ENCODE peak calls at places on chromosomes 13 and 19, in seven cellular contexts. W is Peyer's patch; L is psoas muscle; N is fibroblast of lung; H is WERI-Rb-1; X is colonic mucosa; D is CD4-positive, CD25-positive, alpha-beta regulatory T cell. B is an unnamed sample. For H3K9me3, the result is how much of the 10 kb centered on the place peaks cover.

GRCh38 chr19:47240996-47241918 is 10.3 kb upstream of the BBC3 start:
- DNase-seq in W (peak), L (peak), N (peak), H (peak), X (peak), D (peak), B (peak)

GRCh38 chr19:8075158-8076086 is 22.9 kb downstream of the CCL25 start:
- DNase-seq in W (no peak), L (no peak), N (no peak), H (no peak), X (no peak), D (no peak), B (no peak)

GRCh38 chr13:39148513-39148961 is 110.3 kb downstream of the NHLRC3 start:
- DNase-seq in W (no peak), L (no peak), N (peak), H (no peak), X (no peak), D (peak), B (no peak)

GRCh38 chr19:3270908-3271307 is 46.4 kb downstream of the CELF5 start:
- DNase-seq in W (no peak), L (no peak), N (peak), H (peak), X (no peak), D (peak), B (no peak)

GRCh38 chr13:95115525-95115924 is 185.7 kb downstream of the ABCC4 start:
- DNase-seq in W (no peak), L (no peak), N (peak), H (no peak), X (peak), D (no peak), B (no peak)

GRCh38 chr19:7856277-7856581 is 18.0 kb downstream of the PRR36 start:
- DNase-seq in W (no peak), L (no peak), N (no peak), H (no peak), X (no peak), D (no peak), B (no peak)

GRCh38 chr13:41751734-41752445 is 209.0 kb downstream of the VWA8 start:
- DNase-seq in W (no peak), L (no peak), N (no peak), H (no peak), X (no peak), D (no peak), B (no peak)

GRCh38 chr13:92573467-92574057 is 653.0 kb upstream of the GPC6 start:
- DNase-seq in W (no peak), L (no peak), N (peak), H (peak), X (no peak), D (peak), B (no peak)

GRCh38 chr19:48689438-48689837 is 6.3 kb upstream of the FUT2 start:
- DNase-seq in W (no peak), L (no peak), N (no peak), H (no peak), X (no peak), D (no peak), B (no peak)

GRCh38 chr13:50319603-50320296 is 304.5 kb downstream of the KCNRG start:
- DNase-seq in W (no peak), L (no peak), N (peak), H (no peak), X (peak), D (peak), B (no peak)

GRCh38 chr13:32246468-32246867 is 68.7 kb downstream of the ZAR1L start:
- DNase-seq in W (peak), L (no peak), N (peak), H (peak), X (peak), D (peak), B (peak)

GRCh38 chr19:3982701-3983541 is 2.3 kb downstream of the EEF2 start:
- DNase-seq in W (no peak), L (peak), N (peak), H (no peak), X (no peak), D (no peak), B (peak)

GRCh38 chr13:23673354-23673753 is 103.1 kb downstream of the TNFRSF19 start:
- DNase-seq in W (no peak), L (no peak), N (peak), H (no peak), X (no peak), D (no peak), B (no peak)

GRCh38 chr13:26880741-26881140 is 120.2 kb upstream of the GPR12 start:
- DNase-seq in W (no peak), L (no peak), N (peak), H (no peak), X (no peak), D (no peak), B (no peak)

GRCh38 chr13:98459171-98459681 is 117.7 kb downstream of the STK24 start:
- DNase-seq in W (no peak), L (no peak), N (no peak), H (no peak), X (no peak), D (no peak), B (no peak)

GRCh38 chr19:7652061-7652641 is 15.2 kb downstream of the STXBP2 start:
- DNase-seq in W (peak), L (peak), N (peak), H (peak), X (peak), D (peak), B (peak)

GRCh38 chr13:113748101-113748861 is 10.7 kb upstream of the TMEM255B start:
- DNase-seq in W (no peak), L (no peak), N (no peak), H (peak), X (no peak), D (no peak), B (peak)

GRCh38 chr13:80533175-80533574 is 192.2 kb upstream of the SPRY2 start:
- DNase-seq in W (no peak), L (no peak), N (no peak), H (no peak), X (no peak), D (no peak), B (no peak)

GRCh38 chr13:80530902-80531301 is 190.0 kb upstream of the SPRY2 start:
- DNase-seq in W (no peak), L (no peak), N (no peak), H (no peak), X (no peak), D (no peak), B (no peak)

GRCh38 chr13:80527400-80527799 is 186.5 kb upstream of the SPRY2 start:
- DNase-seq in W (no peak), L (no peak), N (no peak), H (no peak), X (no peak), D (no peak), B (no peak)

GRCh38 chr13:80528733-80529132 is 187.8 kb upstream of the SPRY2 start:
- DNase-seq in W (no peak), L (no peak), N (no peak), H (no peak), X (no peak), D (no peak), B (no peak)

DNA sequence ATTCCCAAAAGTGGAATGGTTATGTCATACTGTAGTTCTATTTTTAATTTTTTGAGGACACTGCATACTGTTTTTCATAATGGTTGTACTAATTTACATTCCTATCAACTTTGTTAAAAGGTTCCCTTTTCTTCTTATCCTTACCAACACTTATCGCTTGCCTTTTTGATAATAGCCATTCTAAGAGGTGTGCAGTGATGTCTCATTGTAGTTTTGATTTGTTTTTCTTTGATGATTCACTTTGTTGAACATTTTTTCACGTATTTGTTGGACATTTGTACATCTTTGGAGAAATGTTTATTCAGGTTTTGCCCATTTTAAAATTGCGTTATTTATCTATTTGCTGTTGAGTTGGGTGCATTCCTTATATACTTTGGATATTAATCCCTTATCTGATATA is 188.8 kb upstream of the SPRY2 start:
- DNase-seq in W (no peak), L (no peak), N (peak), H (no peak), X (no peak), D (no peak), B (no peak)
- H3K9me3 ChIP-seq in W (under half), L (under half), N (under half), H (under half), X (under half), D (under half), B (under half)

DNA sequence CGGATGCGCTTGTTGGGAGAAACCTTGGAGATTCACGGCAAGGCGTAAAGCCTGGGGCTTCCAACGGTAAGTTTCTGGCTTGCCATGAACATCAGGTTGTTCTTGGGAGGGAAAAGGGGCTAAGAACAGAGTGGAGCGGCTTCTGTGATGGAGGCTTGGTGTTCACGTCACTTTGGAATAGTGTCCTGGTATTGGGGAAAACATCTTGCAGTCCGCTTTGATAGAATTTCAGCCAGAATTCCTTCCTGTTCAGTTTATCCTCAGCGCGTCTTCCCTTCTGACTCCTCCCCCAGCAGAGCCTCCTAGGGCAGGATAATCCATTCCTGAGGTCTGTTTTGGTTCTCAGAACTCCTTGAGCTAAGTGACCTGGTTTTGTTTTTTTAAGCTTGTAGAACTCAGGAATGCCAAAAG is 2.0 kb downstream of the KCTD15 start:
- DNase-seq in W (no peak), L (no peak), N (peak), H (peak), X (no peak), D (no peak), B (peak)
- H3K27ac ChIP-seq in W (peak), L (peak), N (no peak), H (peak), X (peak), D (no peak), B (peak)

GRCh38 chr13:62194371-62194770 is 778.7 kb upstream of the PCDH20 start:
- DNase-seq in W (no peak), L (no peak), N (no peak), H (no peak), X (no peak), D (no peak), B (no peak)

DNA sequence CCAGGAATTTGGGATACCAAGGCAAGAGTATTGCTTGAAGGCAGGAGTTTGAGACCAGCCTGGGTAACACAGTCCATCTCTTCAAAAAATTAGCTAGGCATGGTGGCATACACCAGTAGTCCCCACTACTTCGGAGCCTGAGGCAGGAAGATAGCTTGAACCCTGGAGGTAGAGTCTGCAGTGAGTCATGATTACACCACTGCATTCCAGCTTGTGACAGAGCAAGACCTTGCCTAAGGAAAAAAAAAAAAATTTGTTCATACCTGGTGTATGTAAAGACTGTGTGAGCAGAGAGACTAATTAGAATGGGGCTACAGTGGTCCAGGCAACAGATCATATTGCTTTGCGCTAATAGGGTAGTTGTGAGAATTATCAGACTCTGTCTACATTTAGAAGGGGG is 778.3 kb upstream of the PCDH20 start:
- DNase-seq in W (no peak), L (no peak), N (no peak), H (no peak), X (no peak), D (no peak), B (no peak)
- H3K4me3 ChIP-seq in W (no peak), L (no peak), N (no peak), H (no peak), X (no peak), D (no peak), B (no peak)

DNA sequence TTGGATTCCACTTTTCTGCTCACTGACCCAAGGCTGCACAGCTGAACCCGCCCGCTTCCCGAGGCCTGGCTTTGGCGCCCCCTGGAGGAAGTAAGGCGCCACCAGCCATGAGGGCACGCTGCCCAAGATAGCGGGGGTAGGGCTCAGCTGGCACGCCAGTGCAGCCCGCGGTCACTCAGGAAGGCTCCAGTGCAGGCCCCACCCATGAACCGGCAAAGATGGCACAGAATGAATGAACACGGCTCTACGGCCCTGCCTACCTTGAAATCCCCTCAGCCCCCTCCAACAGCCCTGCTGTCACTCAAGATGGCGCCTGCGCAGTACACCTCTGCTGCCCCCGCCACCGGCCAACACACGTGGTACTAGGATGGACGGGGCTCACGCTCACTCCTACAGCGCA is 3.0 kb downstream of the PEG3 start:
- DNase-seq in W (no peak), L (peak), N (no peak), H (peak), X (peak), D (no peak), B (peak)
- H3K9me3 ChIP-seq in W (under half), L (under half), N (under half), H (under half), X (under half), D (half or more), B (under half)

GRCh38 chr19:40576585-40577451 is at the start of gene SHKBP1:
- DNase-seq in W (peak), L (peak), N (peak), H (peak), X (peak), D (peak), B (peak)
- H3K27ac ChIP-seq in W (peak), L (peak), N (peak), H (peak), X (peak), D (peak), B (peak)

GRCh38 chr13:46666727-46667456 is 113.9 kb downstream of the LRCH1 start:
- DNase-seq in W (no peak), L (no peak), N (no peak), H (no peak), X (no peak), D (no peak), B (no peak)
- H3K4me3 ChIP-seq in W (no peak), L (no peak), N (no peak), H (no peak), X (no peak), D (peak), B (no peak)

GRCh38 chr13:71867101-71867814 is at the start of gene DACH1:
- DNase-seq in W (no peak), L (peak), N (peak), H (peak), X (peak), D (peak), B (peak)

GRCh38 chr13:71871180-71871754 is 4.3 kb upstream of the DACH1 start:
- DNase-seq in W (no peak), L (no peak), N (no peak), H (no peak), X (no peak), D (no peak), B (no peak)

GRCh38 chr13:71871844-71872243 is 4.8 kb upstream of the DACH1 start:
- DNase-seq in W (no peak), L (no peak), N (no peak), H (no peak), X (no peak), D (no peak), B (no peak)

GRCh38 chr13:71870036-71870435 is 3.0 kb upstream of the DACH1 start:
- DNase-seq in W (no peak), L (no peak), N (no peak), H (no peak), X (no peak), D (no peak), B (no peak)

GRCh38 chr13:71869274-71869673 is 2.3 kb upstream of the DACH1 start:
- DNase-seq in W (no peak), L (no peak), N (no peak), H (no peak), X (no peak), D (no peak), B (no peak)
- H3K9me3 ChIP-seq in W (under half), L (under half), N (under half), H (under half), X (under half), D (under half), B (under half)

GRCh38 chr19:55478364-55478763 is 1.9 kb downstream of the ZNF628 start:
- DNase-seq in W (no peak), L (no peak), N (no peak), H (no peak), X (no peak), D (no peak), B (no peak)
- H3K27ac ChIP-seq in W (no peak), L (no peak), N (no peak), H (no peak), X (no peak), D (no peak), B (no peak)

GRCh38 chr19:29667941-29668340 is 2.7 kb downstream of the PLEKHF1 start:
- DNase-seq in W (peak), L (no peak), N (no peak), H (no peak), X (no peak), D (peak), B (peak)

GRCh38 chr19:29665826-29666633 is 769 bp downstream of the PLEKHF1 start:
- DNase-seq in W (no peak), L (peak), N (peak), H (no peak), X (peak), D (no peak), B (peak)

GRCh38 chr19:29668746-29669609 is 3.7 kb downstream of the PLEKHF1 start:
- DNase-seq in W (no peak), L (peak), N (no peak), H (no peak), X (no peak), D (no peak), B (no peak)

GRCh38 chr19:29666634-29667389 is 1.6 kb downstream of the PLEKHF1 start:
- DNase-seq in W (no peak), L (peak), N (peak), H (no peak), X (peak), D (peak), B (peak)

DNA sequence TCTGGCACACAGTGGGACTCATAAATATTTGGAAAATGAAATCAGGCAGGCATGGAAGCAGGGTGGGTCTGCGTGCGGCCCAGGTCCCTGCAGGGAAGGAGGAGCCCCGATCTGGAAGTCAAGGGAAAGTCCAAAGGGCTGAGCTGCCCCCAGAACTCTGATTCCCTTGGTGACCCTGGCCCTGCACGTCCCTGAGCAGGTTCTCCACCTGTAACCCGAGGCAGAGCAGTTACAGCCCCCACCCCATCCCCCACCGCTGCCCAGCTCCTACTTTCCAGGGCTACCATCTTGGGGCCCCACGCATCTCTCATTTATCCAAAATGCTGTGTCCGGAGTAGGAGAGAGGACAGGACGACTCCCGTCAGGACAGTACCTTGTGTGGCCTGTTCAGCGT is 2.1 kb downstream of the PLEKHF1 start:
- DNase-seq in W (no peak), L (no peak), N (no peak), H (no peak), X (no peak), D (no peak), B (no peak)
- H3K4me3 ChIP-seq in W (peak), L (peak), N (peak), H (no peak), X (no peak), D (peak), B (no peak)

DNA sequence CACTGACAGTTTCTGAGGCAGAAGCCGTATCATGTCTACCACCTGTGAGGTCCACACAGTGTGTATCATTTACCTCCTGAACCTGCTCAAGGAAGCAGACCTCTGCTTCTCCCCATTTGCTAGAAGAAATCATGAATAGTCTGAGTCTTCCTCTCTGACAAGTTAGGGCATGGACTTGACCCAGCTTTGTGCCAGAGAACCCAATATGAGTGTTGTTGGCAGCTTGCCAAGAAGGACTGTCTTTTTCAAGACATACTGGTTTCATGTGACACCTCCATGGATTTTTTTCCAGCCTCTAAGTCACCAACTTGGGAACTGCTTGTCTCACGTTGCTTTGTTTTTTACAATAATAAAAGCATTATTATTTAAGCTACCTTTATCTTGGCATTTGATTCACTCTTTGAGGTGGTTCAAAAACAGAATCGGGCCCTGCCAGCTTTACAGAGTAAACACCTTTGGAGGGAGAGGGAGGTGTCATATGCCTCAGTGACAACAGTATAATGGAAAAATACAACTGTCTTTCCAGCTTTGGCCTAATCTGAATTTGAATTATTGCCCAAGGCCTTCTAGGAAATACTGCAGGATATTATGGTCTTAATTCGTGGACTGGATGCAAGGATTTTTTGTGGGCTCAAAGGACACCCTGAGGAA is 9.6 kb downstream of the ZNF211 start:
- DNase-seq in W (no peak), L (no peak), N (no peak), H (no peak), X (no peak), D (no peak), B (no peak)
- H3K9me3 ChIP-seq in W (half or more), L (half or more), N (under half), H (under half), X (under half), D (half or more), B (under half)

B was measured in right cardiac atrium.